ENCODE peak calls at places on chromosomes 2 and 18, in eight cellular contexts. D is NCI-H187 treated with DMSO at 0.1 percent for 48 hours; Q is CD8-positive, alpha-beta memory T cell; P is Daoy; O is esophagus squamous epithelium; U is HTR-8/SVneo; H is NCI-H1417; Z is activated CD8-positive, alpha-beta memory T cell treated with anti-CD3 and anti-CD28 coated beads, Interleukin-2, amount 10 ng/mL, durations not matched to agents 7 days and 5 days. T is an unnamed sample.

GRCh38 chr2:68857855-68858456 is 13.2 kb downstream of the BMP10 start:
- DNase-seq in U (no peak), O (no peak), H (peak), Q (no peak), P (no peak), Z (no peak), D (no peak), T (no peak)

GRCh38 chr2:68420254-68420910 is 46.7 kb downstream of the FBXO48 start:
- DNase-seq in H (no peak), P (no peak), O (no peak), Z (no peak), U (no peak), D (no peak), Q (no peak), T (no peak)

GRCh38 chr18:76445741-76446232 is 49.3 kb downstream of the ZNF516 start:
- DNase-seq in H (no peak), Z (no peak), O (no peak), Q (no peak), D (no peak), P (no peak), U (peak), T (no peak)

GRCh38 chr18:30106356-30106755 is 936.2 kb downstream of the DSC3 start:
- DNase-seq in Z (no peak), O (no peak), Q (no peak), H (no peak), D (no peak), P (peak), U (peak), T (no peak)

GRCh38 chr2:1591978-1592907 is 152.1 kb downstream of the PXDN start:
- DNase-seq in U (no peak), P (peak), D (no peak), O (no peak), Q (no peak), H (no peak), Z (no peak), T (no peak)

GRCh38 chr2:20661028-20661980 is 5.6 kb upstream of the GDF7 start:
- DNase-seq in O (no peak), D (peak), Q (peak), U (peak), P (peak), Z (peak), H (peak), T (peak)

GRCh38 chr2:46175409-46175808 is 121.8 kb upstream of the EPAS1 start:
- DNase-seq in Z (no peak), Q (no peak), O (no peak), D (no peak), P (peak), H (no peak), U (no peak), T (no peak)

GRCh38 chr2:191501390-191502168 is 176.4 kb upstream of the NABP1 start:
- DNase-seq in Q (no peak), H (peak), D (no peak), Z (no peak), P (peak), U (peak), O (no peak), T (no peak)

GRCh38 chr2:48812376-48812775 is 56.9 kb upstream of the LHCGR start:
- DNase-seq in H (no peak), Z (no peak), P (no peak), D (no peak), Q (no peak), O (no peak), U (no peak), T (no peak)

GRCh38 chr18:21914739-21915319 is 174.2 kb downstream of the MIB1 start:
- DNase-seq in P (peak), H (peak), Q (no peak), D (no peak), U (peak), Z (no peak), O (no peak), T (no peak)